ENCODE peak calls at places on chromosomes 13 and 19, in ten cellular contexts. P, V, W, M, E, S, U, I, Y and J are unnamed samples.

GRCh38 chr13:85313761-85314503 is 485.3 kb downstream of the SLITRK6 start:
- DNase-seq in E (no peak), P (no peak), V (peak), I (peak), S (peak), U (no peak), Y (peak), W (peak), M (no peak), J (peak)

GRCh38 chr19:49106648-49107135 is 7.5 kb upstream of the LIN7B start:
- DNase-seq in E (peak), U (peak), I (no peak), V (peak), W (no peak), M (no peak), P (no peak), Y (no peak), S (peak), J (peak)

GRCh38 chr13:114124921-114125320 is 7.5 kb downstream of the RASA3 start:
- DNase-seq in I (no peak), S (no peak), E (peak), V (no peak), P (no peak), M (no peak), U (peak), W (no peak), Y (no peak), J (peak)

GRCh38 chr19:19749332-19750130 is 16.6 kb upstream of the ZNF14 start:
- DNase-seq in M (no peak), E (no peak), P (no peak), W (no peak), Y (no peak), U (no peak), V (no peak), I (no peak), S (no peak), J (no peak)

GRCh38 chr19:1290699-1291651 is 5.3 kb downstream of the EFNA2 start:
- DNase-seq in S (no peak), Y (no peak), M (no peak), V (no peak), W (no peak), E (no peak), P (no peak), U (no peak), I (no peak), J (no peak)

GRCh38 chr13:113413898-113414282 is 39.4 kb downstream of the ADPRHL1 start:
- DNase-seq in S (no peak), W (peak), U (no peak), Y (no peak), E (no peak), V (no peak), I (no peak), M (no peak), P (no peak), J (no peak)

GRCh38 chr19:6521718-6522646 is 8.8 kb upstream of the TNFSF9 start:
- DNase-seq in Y (no peak), V (no peak), W (no peak), U (no peak), I (no peak), P (no peak), M (no peak), E (peak), S (no peak), J (peak)

GRCh38 chr13:99693812-99694211 is 192.5 kb downstream of the TM9SF2 start:
- DNase-seq in S (no peak), U (no peak), E (no peak), I (no peak), W (no peak), M (no peak), Y (no peak), P (no peak), V (no peak), J (no peak)

GRCh38 chr19:29878973-29879654 is 62.9 kb upstream of the URI1 start:
- DNase-seq in P (no peak), M (no peak), S (peak), W (peak), V (peak), Y (no peak), U (peak), E (no peak), I (peak), J (peak)

GRCh38 chr19:31290926-31291590 is 58.2 kb downstream of the TSHZ3 start:
- DNase-seq in Y (no peak), V (no peak), M (no peak), W (no peak), S (no peak), E (no peak), I (no peak), U (no peak), P (no peak), J (no peak)

GRCh38 chr13:41268764-41269163 is 5.4 kb upstream of the MTRF1 start:
- DNase-seq in E (peak), U (no peak), M (no peak), Y (peak), S (peak), W (no peak), V (no peak), P (no peak), I (no peak), J (peak)

GRCh38 chr19:7529246-7529600 is 6.3 kb upstream of the PNPLA6 start:
- DNase-seq in E (no peak), U (no peak), M (no peak), W (no peak), Y (no peak), S (no peak), V (no peak), I (no peak), P (no peak), J (no peak)

GRCh38 chr13:24670927-24671326 is 9.3 kb upstream of the ATP12A start:
- DNase-seq in E (no peak), V (peak), M (no peak), U (peak), I (no peak), W (no peak), S (no peak), Y (no peak), P (no peak), J (no peak)

GRCh38 chr13:36919206-36919832 is 719 bp downstream of the SMAD9 start:
- DNase-seq in Y (no peak), W (peak), P (no peak), E (peak), I (no peak), U (peak), S (peak), M (no peak), V (no peak), J (peak)

GRCh38 chr13:20721454-20722357 is 18.2 kb downstream of the IL17D start:
- DNase-seq in P (no peak), Y (no peak), E (no peak), U (peak), W (no peak), M (no peak), S (peak), I (no peak), V (no peak), J (no peak)

GRCh38 chr13:44331912-44332840 is 41.4 kb upstream of the SERP2 start:
- DNase-seq in V (no peak), M (peak), E (no peak), U (peak), W (peak), P (no peak), Y (peak), S (peak), I (peak), J (no peak)

GRCh38 chr13:38872693-38873092 is 117.9 kb downstream of the STOML3 start:
- DNase-seq in I (no peak), S (peak), P (no peak), U (peak), Y (no peak), W (no peak), V (peak), M (no peak), E (no peak), J (no peak)

GRCh38 chr13:71274923-71275593 is 591.9 kb downstream of the DACH1 start:
- DNase-seq in M (no peak), W (no peak), I (no peak), U (no peak), E (no peak), S (no peak), Y (no peak), V (no peak), P (no peak), J (no peak)

GRCh38 chr19:17751103-17751911 is at the start of gene FCHO1:
- DNase-seq in S (no peak), P (no peak), I (no peak), E (no peak), V (no peak), W (no peak), U (no peak), Y (no peak), M (no peak), J (no peak)

GRCh38 chr19:37957176-37957575 is 50.2 kb downstream of the SIPA1L3 start:
- DNase-seq in P (no peak), U (no peak), S (no peak), W (no peak), V (no peak), Y (no peak), M (no peak), I (no peak), E (no peak), J (no peak)

GRCh38 chr19:19515764-19516519 is at the start of gene NDUFA13:
- DNase-seq in V (peak), E (peak), M (peak), P (no peak), U (peak), Y (peak), W (peak), S (peak), I (peak), J (peak)

GRCh38 chr13:44747179-44747578 is 171.0 kb upstream of the TSC22D1 start:
- DNase-seq in E (no peak), V (no peak), M (no peak), P (no peak), I (no peak), S (no peak), W (no peak), U (no peak), Y (no peak), J (no peak)

GRCh38 chr19:50644315-50644915 is 4.7 kb upstream of the SYT3 start:
- DNase-seq in I (no peak), W (no peak), U (no peak), S (no peak), E (no peak), M (no peak), V (no peak), P (no peak), Y (no peak), J (no peak)

GRCh38 chr19:29988351-29988750 is 46.3 kb downstream of the URI1 start:
- DNase-seq in U (no peak), M (no peak), S (no peak), W (no peak), P (no peak), V (no peak), I (no peak), Y (no peak), E (no peak), J (no peak)

GRCh38 chr19:31519216-31519615 is 170.0 kb upstream of the TSHZ3 start:
- DNase-seq in Y (no peak), S (no peak), V (no peak), E (no peak), I (no peak), W (no peak), P (no peak), U (no peak), M (no peak), J (no peak)

GRCh38 chr13:37878496-37878895 is 8.9 kb upstream of the TRPC4 start:
- DNase-seq in E (no peak), I (peak), Y (no peak), U (peak), S (no peak), W (no peak), V (no peak), P (no peak), M (no peak), J (no peak)

GRCh38 chr19:10238172-10238783 is 7.1 kb upstream of the S1PR2 start:
- DNase-seq in M (peak), Y (no peak), W (peak), U (peak), P (no peak), V (peak), I (peak), E (no peak), S (peak), J (no peak)

GRCh38 chr19:45419396-45419795 is 4.3 kb downstream of the ERCC1 start:
- DNase-seq in W (no peak), P (no peak), M (no peak), E (no peak), U (no peak), Y (no peak), V (no peak), I (no peak), S (no peak), J (no peak)

GRCh38 chr19:38084196-38084595 is 139.8 kb downstream of the DPF1 start:
- DNase-seq in S (no peak), E (no peak), V (no peak), M (no peak), I (no peak), Y (no peak), P (no peak), U (no peak), W (no peak), J (no peak)

GRCh38 chr13:49844191-49844590 is 51.7 kb upstream of the KPNA3 start:
- DNase-seq in U (no peak), P (peak), Y (no peak), I (no peak), V (no peak), S (no peak), E (no peak), M (no peak), W (no peak), J (no peak)

GRCh38 chr13:90070362-90070761 is 1277.1 kb upstream of the MIR17HG start:
- DNase-seq in S (no peak), U (no peak), E (no peak), M (no peak), Y (no peak), P (no peak), W (no peak), I (no peak), V (no peak), J (no peak)

GRCh38 chr19:13460045-13460444 is 46.2 kb downstream of the CACNA1A start:
- DNase-seq in S (no peak), U (no peak), V (no peak), I (no peak), P (no peak), Y (no peak), E (no peak), M (no peak), W (no peak), J (no peak)

GRCh38 chr13:113422790-113423189 is 30.5 kb downstream of the ADPRHL1 start:
- DNase-seq in S (no peak), Y (no peak), M (no peak), I (no peak), W (no peak), U (no peak), P (no peak), E (no peak), V (no peak), J (no peak)